ENCODE peak calls at places on chromosomes 11 and 22, in seven cellular contexts. E, K, Y, G, Q, I and M are unnamed samples.
A peak's percentile ranks its signal among the peaks of the same experiment; 100 is the strongest.

GRCh38 chr11:86174101-86175046 is 70.2 kb upstream of the EED start:
- DNase-seq in Y (peak; percentile 94), K (peak; percentile 46), Q (peak; percentile 99), G (peak; percentile 69), I (peak; percentile 100), E (no peak), M (peak; percentile 94)

GRCh38 chr22:46405925-46406324 is 70.4 kb downstream of the TRMU start:
- DNase-seq in K (no peak), G (no peak), I (no peak), E (no peak), Q (no peak), Y (no peak), M (no peak)

GRCh38 chr11:12157241-12157661 is 46.9 kb downstream of the MICAL2 start:
- DNase-seq in I (peak; percentile 93), K (no peak), Y (no peak), G (no peak), Q (peak; percentile 87), E (no peak), M (no peak)

GRCh38 chr22:29136715-29137700 is 64.2 kb downstream of the KREMEN1 start:
- DNase-seq in I (no peak), K (no peak), G (no peak), E (no peak), Y (no peak), Q (no peak), M (no peak)

GRCh38 chr22:21963790-21964211 is 11.2 kb upstream of the PPM1F start:
- DNase-seq in K (no peak), E (no peak), Q (no peak), I (no peak), G (no peak), Y (no peak), M (no peak)

GRCh38 chr11:69156673-69157155 is 979 bp downstream of the SMIM38 start:
- DNase-seq in K (no peak), I (no peak), Y (no peak), Q (peak; percentile 48), E (no peak), G (no peak), M (no peak)

GRCh38 chr22:29457730-29458129 is 19.3 kb downstream of the RFPL1 start:
- DNase-seq in E (no peak), K (peak; percentile 45), Q (peak; percentile 43), Y (no peak), G (no peak), I (peak; percentile 58), M (no peak)

GRCh38 chr11:86370171-86370570 is 4.5 kb upstream of the CCDC81 start:
- DNase-seq in I (no peak), E (no peak), Q (no peak), K (no peak), Y (no peak), G (no peak), M (no peak)

GRCh38 chr22:30989473-30989872 is 20.4 kb downstream of the TUG1 start:
- DNase-seq in E (no peak), K (no peak), Q (peak; percentile 18), Y (no peak), I (no peak), G (no peak), M (no peak)

GRCh38 chr11:95256204-95256819 is 25.3 kb upstream of the SESN3 start:
- DNase-seq in G (no peak), E (no peak), Y (no peak), I (no peak), Q (peak; percentile 45), K (no peak), M (no peak)

GRCh38 chr11:115226556-115226955 is 277.7 kb downstream of the CADM1 start:
- DNase-seq in K (no peak), E (no peak), Y (no peak), I (peak; percentile 88), G (peak; percentile 46), Q (peak; percentile 5), M (peak; percentile 91)

GRCh38 chr11:29395555-29396072 is 621.2 kb downstream of the KCNA4 start:
- DNase-seq in I (peak; percentile 4), G (no peak), Q (no peak), K (no peak), E (no peak), Y (no peak), M (no peak)

GRCh38 chr11:102451693-102452460 is 688 bp downstream of the TMEM123 start:
- DNase-seq in Y (peak; percentile 64), K (peak; percentile 58), Q (peak; percentile 36), I (peak; percentile 69), G (no peak), E (peak; percentile 59), M (no peak)

GRCh38 chr22:49104434-49104833 is 723.2 kb downstream of the BRD1 start:
- DNase-seq in G (no peak), Y (no peak), E (no peak), I (no peak), Q (no peak), K (no peak), M (no peak)